ENCODE peak calls at places on chromosomes 7 and 10, in five cellular contexts. V is A549, E is heart left ventricle, X is HepG2, Y is NB4. N is an unnamed sample.

GRCh38 chr10:101939273-101939635 is 95.7 kb upstream of the KCNIP2 start:
- DNase-seq in E (no peak), V (peak; percentile 79), X (no peak), Y (peak; percentile 14), N (no peak)

GRCh38 chr7:7321681-7322080 is 139.3 kb downstream of the C1GALT1 start:
- DNase-seq in V (peak; percentile 29), Y (no peak), X (peak; percentile 54), E (no peak), N (no peak)

GRCh38 chr7:92641921-92642511 is 51.8 kb upstream of the FAM133B start:
- DNase-seq in X (no peak), E (no peak), V (peak; percentile 43), Y (peak; percentile 79), N (no peak)

GRCh38 chr7:34438436-34438835 is 219.6 kb upstream of the NPSR1 start:
- DNase-seq in V (no peak), X (no peak), Y (no peak), E (no peak), N (no peak)

GRCh38 chr10:90407116-90407515 is 450.7 kb downstream of the HTR7 start:
- DNase-seq in E (no peak), V (no peak), X (no peak), Y (no peak), N (no peak)

GRCh38 chr7:44112997-44113763 is 9.0 kb downstream of the AEBP1 start:
- DNase-seq in E (no peak), V (no peak), Y (no peak), X (no peak), N (no peak)

GRCh38 chr10:131425752-131426529 is 114.4 kb upstream of the TCERG1L start:
- DNase-seq in X (no peak), E (no peak), V (no peak), Y (no peak), N (no peak)

GRCh38 chr10:126491476-126491875 is 103.2 kb upstream of the ADAM12 start:
- DNase-seq in X (no peak), V (no peak), E (no peak), Y (no peak), N (no peak)

GRCh38 chr7:80603940-80604339 is 34.5 kb upstream of the CD36 start:
- DNase-seq in Y (no peak), X (no peak), E (no peak), V (no peak), N (no peak)

GRCh38 chr10:131561897-131562296 is 250.4 kb upstream of the TCERG1L start:
- DNase-seq in Y (no peak), V (no peak), E (no peak), X (no peak), N (no peak)

GRCh38 chr10:119466655-119467054 is 75.9 kb downstream of the RGS10 start:
- DNase-seq in X (no peak), V (no peak), Y (no peak), E (no peak), N (no peak)

GRCh38 chr10:78029294-78030226 is at the start of gene POLR3A:
- DNase-seq in E (peak; percentile 96), X (peak; percentile 93), Y (peak; percentile 98), V (peak; percentile 99), N (peak; percentile 94)
- TF ChIP-seq POLR2A in E (no peak), X (peak; percentile 81), Y (peak; percentile 64), V (peak; percentile 74), N (no peak)

GRCh38 chr7:151058766-151059361 is 525 bp upstream of the SLC4A2 start:
- DNase-seq in V (peak; percentile 33), X (no peak), Y (peak; percentile 48), E (no peak), N (no peak)
- TF ChIP-seq POLR2A in V (no peak), X (no peak), Y (no peak), E (no peak), N (no peak)

DNA sequence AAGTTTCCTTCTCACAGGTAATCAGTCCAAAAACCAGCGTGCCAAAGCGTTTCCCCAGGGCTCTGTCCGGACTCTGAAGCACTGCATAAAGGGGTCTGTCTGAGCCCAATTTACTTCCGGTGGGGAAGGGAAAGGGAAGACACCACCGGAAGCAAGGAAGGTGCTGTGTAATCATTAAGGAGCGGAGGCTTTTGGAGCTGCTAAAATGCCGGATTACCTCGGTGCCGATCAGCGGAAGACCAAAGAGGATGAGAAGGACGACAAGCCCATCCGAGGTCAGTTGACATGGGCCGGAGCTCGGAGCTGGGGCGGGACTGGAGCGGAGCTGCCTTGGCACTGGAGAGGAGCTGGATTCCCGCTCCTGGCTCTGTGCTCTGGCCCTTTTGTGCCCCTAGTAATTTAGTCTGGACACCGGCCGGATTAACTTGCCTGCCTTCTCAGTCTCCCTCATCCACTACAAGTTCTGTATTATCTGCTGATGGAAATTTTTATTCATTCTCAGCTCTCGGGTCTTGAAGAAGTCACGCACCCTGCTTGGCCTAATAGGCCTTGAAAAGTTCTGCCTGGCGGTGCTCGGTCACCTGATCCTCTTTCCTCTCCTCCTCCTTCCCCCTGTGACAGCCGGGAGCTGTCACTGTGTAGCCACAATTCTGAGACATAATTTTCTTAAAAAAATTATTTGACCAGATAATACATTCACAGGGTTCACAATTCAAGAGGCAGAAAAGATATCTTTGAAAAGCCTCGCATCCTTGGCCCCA is at the start of gene PSMC2:
- DNase-seq in Y (peak; percentile 96), X (peak; percentile 92), E (peak; percentile 73), V (peak; percentile 94), N (peak; percentile 95)
- TF ChIP-seq POLR2A in Y (peak; percentile 79), X (peak; percentile 55), E (no peak), V (peak; percentile 64), N (no peak)

DNA sequence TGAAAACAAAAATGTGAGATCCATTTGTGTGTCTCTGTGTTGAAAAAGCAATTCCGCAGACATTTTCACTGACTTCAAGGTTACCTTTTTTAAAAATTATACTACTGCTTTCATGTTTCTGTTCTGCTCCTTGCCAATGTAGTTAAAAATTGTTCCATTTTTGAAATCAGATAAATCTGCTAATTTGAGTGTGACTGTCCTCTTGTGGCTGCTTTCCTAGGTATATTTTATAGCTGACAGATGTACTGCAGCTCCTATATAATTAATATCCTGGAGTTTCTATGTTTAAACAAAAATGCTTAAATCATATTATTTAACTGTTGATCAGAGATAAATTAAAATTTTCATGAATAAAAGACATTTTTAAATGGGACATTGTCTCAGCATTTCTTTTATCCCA is 177.6 kb upstream of the LRRTM3 start:
- DNase-seq in E (no peak), Y (no peak), V (no peak), X (no peak), N (no peak)
- TF ChIP-seq POLR2A in E (no peak), Y (no peak), V (no peak), X (no peak), N (no peak)

GRCh38 chr7:100897111-100897608 is 1.5 kb upstream of the ACHE start:
- DNase-seq in E (no peak), X (no peak), Y (peak; percentile 48), V (no peak), N (peak; percentile 92)

GRCh38 chr7:100894860-100895700 is 608 bp downstream of the ACHE start:
- DNase-seq in V (no peak), Y (peak; percentile 67), X (no peak), E (no peak), N (no peak)

GRCh38 chr7:100896743-100897051 is 1.0 kb upstream of the ACHE start:
- DNase-seq in E (no peak), X (no peak), V (no peak), Y (peak; percentile 36), N (no peak)

GRCh38 chr7:100895701-100895955 is at the start of gene ACHE:
- DNase-seq in V (no peak), Y (no peak), X (no peak), E (no peak), N (no peak)

GRCh38 chr7:100895956-100896742 is 461 bp upstream of the ACHE start:
- DNase-seq in E (no peak), V (peak; percentile 52), X (no peak), Y (peak; percentile 59), N (no peak)
- TF ChIP-seq POLR2A in E (no peak), V (no peak), X (no peak), Y (no peak), N (no peak)